ENCODE peak calls at places on chromosomes 3 and 15, in ten cellular contexts. N, Q, W, G, X, H, Z, P, A and M are unnamed samples.

GRCh38 chr3:44915702-44916438 is 41.5 kb downstream of the TGM4 start:
- DNase-seq in X (peak), P (no peak), N (no peak), Q (no peak), H (no peak), Z (no peak), W (no peak), A (peak), G (peak), M (no peak)

GRCh38 chr3:43394071-43394501 is 107.7 kb downstream of the SNRK start:
- DNase-seq in W (no peak), P (no peak), Q (no peak), H (peak), N (no peak), X (peak), G (no peak), A (no peak), Z (no peak), M (no peak)

GRCh38 chr15:40255033-40255432 is 16.2 kb downstream of the PAK6 start:
- DNase-seq in Z (no peak), N (no peak), G (no peak), H (no peak), A (no peak), X (no peak), Q (no peak), W (no peak), P (no peak), M (no peak)

GRCh38 chr3:24494616-24495333 is at the start of gene THRB:
- DNase-seq in Q (peak), W (no peak), P (peak), X (peak), Z (no peak), G (peak), N (no peak), A (peak), H (peak), M (no peak)

GRCh38 chr3:192817053-192817452 is 89.7 kb upstream of the FGF12 start:
- DNase-seq in W (no peak), G (no peak), H (no peak), Q (peak), N (no peak), Z (no peak), A (no peak), X (peak), P (no peak), M (no peak)

GRCh38 chr3:170524072-170524471 is 61.8 kb downstream of the SLC7A14 start:
- DNase-seq in Z (no peak), G (no peak), P (peak), W (no peak), Q (no peak), X (peak), H (no peak), A (no peak), N (no peak), M (no peak)

GRCh38 chr3:174125267-174125844 is 727.8 kb downstream of the NLGN1 start:
- DNase-seq in A (no peak), W (no peak), P (peak), Q (peak), N (no peak), G (peak), Z (no peak), X (peak), H (peak), M (no peak)

GRCh38 chr3:160376681-160377080 is 22.3 kb downstream of the IFT80 start:
- DNase-seq in Z (no peak), A (no peak), Q (no peak), W (no peak), H (peak), X (peak), G (no peak), N (no peak), P (peak), M (no peak)

GRCh38 chr15:46315540-46315939 is 680.7 kb downstream of the SQOR start:
- DNase-seq in G (no peak), H (no peak), A (no peak), Q (no peak), W (no peak), X (no peak), P (no peak), Z (no peak), N (no peak), M (no peak)

GRCh38 chr3:195859846-195860411 is 48.2 kb upstream of the MUC4 start:
- DNase-seq in P (no peak), Z (no peak), N (no peak), W (no peak), G (peak), Q (no peak), A (no peak), X (no peak), H (no peak), M (peak)

GRCh38 chr15:93173369-93173768 is 84.4 kb upstream of the RGMA start:
- DNase-seq in A (no peak), H (no peak), Q (no peak), W (no peak), X (peak), N (no peak), Z (no peak), P (peak), G (no peak), M (no peak)